ENCODE peak calls at places on chromosomes 1 and 21, in seven cellular contexts. O is left cardiac atrium; X is H54; W is stimulated activated CD8-positive, alpha-beta memory T cell treated with anti-CD3 and anti-CD28 coated beads, Interleukin-7, amount 100 ng/mL, for 48 hours; J is IMR-90; C is EL; U is heart left ventricle. E is an unnamed sample.

GRCh38 chr1:31425301-31426081 is 12.5 kb downstream of the SERINC2 start:
- DNase-seq in O (no peak), X (no peak), W (no peak), J (no peak), C (no peak), U (no peak), E (no peak)

GRCh38 chr1:246641394-246641793 is 75.1 kb downstream of the CNST start:
- DNase-seq in O (no peak), X (no peak), W (no peak), J (no peak), C (no peak), U (no peak), E (no peak)

GRCh38 chr1:58812926-58813325 is 29.1 kb upstream of the JUN start:
- DNase-seq in O (no peak), X (no peak), W (no peak), J (no peak), C (no peak), U (no peak), E (no peak)

GRCh38 chr1:180982424-180982823 is 40.2 kb downstream of the STX6 start:
- DNase-seq in O (no peak), X (no peak), W (no peak), J (no peak), C (no peak), U (no peak), E (no peak)

GRCh38 chr1:215887618-215888017 is 320.5 kb downstream of the KCTD3 start:
- DNase-seq in O (no peak), X (no peak), W (no peak), J (peak), C (no peak), U (no peak), E (no peak)

GRCh38 chr1:243924188-243924587 is 74.1 kb upstream of the AKT3 start:
- DNase-seq in O (no peak), X (peak), W (no peak), J (peak), C (peak), U (no peak), E (no peak)

GRCh38 chr1:119987112-119987511 is 82.3 kb downstream of the NOTCH2 start:
- DNase-seq in O (no peak), X (peak), W (no peak), J (peak), C (peak), U (peak), E (no peak)

GRCh38 chr1:208230668-208231529 is 13.3 kb downstream of the PLXNA2 start:
- DNase-seq in O (no peak), X (no peak), W (no peak), J (no peak), C (no peak), U (no peak), E (no peak)

GRCh38 chr21:28636988-28637691 is 355.5 kb downstream of the LTN1 start:
- DNase-seq in O (no peak), X (peak), W (no peak), J (peak), C (peak), U (no peak), E (no peak)

GRCh38 chr21:31983120-31983519 is 110.3 kb downstream of the HUNK start:
- DNase-seq in O (no peak), X (no peak), W (no peak), J (no peak), C (no peak), U (no peak), E (no peak)

GRCh38 chr1:200337831-200338230 is 72.0 kb downstream of the ZNF281 start:
- DNase-seq in O (no peak), X (no peak), W (no peak), J (no peak), C (no peak), U (no peak), E (no peak)

GRCh38 chr1:245835386-245835785 is 671.7 kb downstream of the SMYD3 start:
- DNase-seq in O (no peak), X (no peak), W (no peak), J (no peak), C (no peak), U (no peak), E (no peak)